ENCODE peak calls at places on chromosomes 11 and 22, in four cellular contexts. T is endothelial cell, H is HL-60, W is brain microvascular endothelial cell. N is an unnamed sample.

GRCh38 chr11:120778692-120779490 is 245.0 kb upstream of the TBCEL start:
- DNase-seq in T (no peak), H (no peak), W (no peak), N (no peak)

GRCh38 chr11:8531312-8531711 is 62.7 kb downstream of the STK33 start:
- DNase-seq in T (no peak), H (no peak), W (no peak), N (no peak)

GRCh38 chr11:877565-877964 is 33.0 kb downstream of the CHID1 start:
- DNase-seq in W (no peak), H (peak), T (no peak), N (no peak)

GRCh38 chr11:36056160-36056751 is 112.4 kb downstream of the LDLRAD3 start:
- DNase-seq in T (peak), W (peak), H (peak), N (no peak)

GRCh38 chr11:9263840-9264380 is 1.2 kb downstream of the DENND5A start:
- DNase-seq in H (peak), T (no peak), W (no peak), N (no peak)

GRCh38 chr22:47090591-47091240 is 328.3 kb downstream of the TBC1D22A start:
- DNase-seq in H (no peak), T (no peak), W (peak), N (no peak)

GRCh38 chr11:66020618-66021357 is 5.5 kb downstream of the CATSPER1 start:
- DNase-seq in H (peak), T (no peak), W (peak), N (peak)

GRCh38 chr11:78645226-78646202 is 70.8 kb upstream of the NARS2 start:
- DNase-seq in H (peak), T (peak), W (peak), N (no peak)

GRCh38 chr11:9851366-9851765 is 187.5 kb downstream of the SWAP70 start:
- DNase-seq in H (no peak), T (no peak), W (no peak), N (no peak)

GRCh38 chr11:79033833-79034232 is 407.0 kb downstream of the TENM4 start:
- DNase-seq in W (no peak), H (no peak), T (no peak), N (no peak)

GRCh38 chr11:1829039-1829820 is 5.6 kb upstream of the SYT8 start:
- DNase-seq in T (no peak), H (no peak), W (peak), N (no peak)

GRCh38 chr11:61957028-61957770 is 7.0 kb downstream of the BEST1 start:
- DNase-seq in H (no peak), W (no peak), T (no peak), N (peak)

GRCh38 chr11:82229346-82229745 is 504.3 kb downstream of the FAM181B start:
- DNase-seq in T (no peak), W (peak), H (no peak), N (no peak)
- TF ChIP-seq CTCF in T (peak), W (peak), H (no peak), N (no peak)

GRCh38 chr22:26767351-26767970 is 110.1 kb downstream of the MIAT start:
- DNase-seq in T (no peak), H (no peak), W (no peak), N (no peak)

GRCh38 chr22:26768986-26769385 is 111.6 kb downstream of the MIAT start:
- DNase-seq in H (no peak), W (peak), T (no peak), N (no peak)

GRCh38 chr22:26762503-26763170 is 105.2 kb downstream of the MIAT start:
- DNase-seq in T (no peak), H (no peak), W (no peak), N (no peak)

GRCh38 chr22:26766510-26767350 is 109.3 kb downstream of the MIAT start:
- DNase-seq in H (no peak), T (no peak), W (no peak), N (no peak)

DNA sequence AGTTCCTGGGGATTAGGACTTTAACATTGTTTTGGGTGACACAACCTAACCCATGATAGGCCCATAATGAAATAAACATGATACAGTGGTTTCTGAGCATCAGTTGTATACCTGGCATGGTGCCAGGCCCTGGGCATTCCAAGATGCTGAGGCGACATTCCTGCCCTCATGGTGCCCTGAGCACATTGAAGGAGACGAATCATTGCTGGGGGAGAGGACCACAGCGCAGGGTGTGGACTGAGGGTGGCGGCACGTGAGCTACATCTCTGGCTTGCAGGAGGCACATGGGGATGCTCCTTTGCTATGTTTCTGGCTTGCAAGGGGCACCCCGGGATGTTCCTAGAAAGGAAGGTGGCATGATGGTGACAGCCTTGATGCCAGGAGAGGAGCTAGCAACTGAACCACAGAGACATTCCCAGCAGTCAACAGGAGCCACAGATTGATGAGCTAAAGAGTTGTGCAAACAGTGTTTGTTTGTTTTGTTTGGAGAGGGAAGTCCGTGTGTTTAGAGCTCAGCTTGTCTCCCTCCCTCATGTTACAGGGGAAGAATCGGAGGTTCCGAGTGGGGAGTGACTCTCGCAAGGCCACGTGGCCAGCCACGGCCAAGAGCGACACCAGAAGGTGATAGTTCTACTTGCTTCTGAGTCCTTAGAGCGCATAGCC is 106.4 kb downstream of the MIAT start:
- DNase-seq in T (no peak), W (peak), H (no peak), N (no peak)
- TF ChIP-seq CTCF in T (no peak), W (no peak), H (no peak), N (no peak)

GRCh38 chr11:90908074-90908473 is 685.2 kb upstream of the CHORDC1 start:
- DNase-seq in T (no peak), H (no peak), W (no peak), N (no peak)
- TF ChIP-seq CTCF in T (no peak), H (no peak), W (no peak), N (no peak)

GRCh38 chr11:69122642-69123431 is 32.9 kb upstream of the SMIM38 start:
- DNase-seq in T (peak), H (no peak), W (peak), N (peak)

GRCh38 chr11:69125861-69126260 is 29.9 kb upstream of the SMIM38 start:
- DNase-seq in H (no peak), T (no peak), W (no peak), N (peak)

GRCh38 chr11:69121621-69122336 is 34.0 kb upstream of the SMIM38 start:
- DNase-seq in W (no peak), H (no peak), T (no peak), N (peak)

GRCh38 chr11:69122337-69122641 is 33.4 kb upstream of the SMIM38 start:
- DNase-seq in H (no peak), T (no peak), W (no peak), N (peak)

DNA sequence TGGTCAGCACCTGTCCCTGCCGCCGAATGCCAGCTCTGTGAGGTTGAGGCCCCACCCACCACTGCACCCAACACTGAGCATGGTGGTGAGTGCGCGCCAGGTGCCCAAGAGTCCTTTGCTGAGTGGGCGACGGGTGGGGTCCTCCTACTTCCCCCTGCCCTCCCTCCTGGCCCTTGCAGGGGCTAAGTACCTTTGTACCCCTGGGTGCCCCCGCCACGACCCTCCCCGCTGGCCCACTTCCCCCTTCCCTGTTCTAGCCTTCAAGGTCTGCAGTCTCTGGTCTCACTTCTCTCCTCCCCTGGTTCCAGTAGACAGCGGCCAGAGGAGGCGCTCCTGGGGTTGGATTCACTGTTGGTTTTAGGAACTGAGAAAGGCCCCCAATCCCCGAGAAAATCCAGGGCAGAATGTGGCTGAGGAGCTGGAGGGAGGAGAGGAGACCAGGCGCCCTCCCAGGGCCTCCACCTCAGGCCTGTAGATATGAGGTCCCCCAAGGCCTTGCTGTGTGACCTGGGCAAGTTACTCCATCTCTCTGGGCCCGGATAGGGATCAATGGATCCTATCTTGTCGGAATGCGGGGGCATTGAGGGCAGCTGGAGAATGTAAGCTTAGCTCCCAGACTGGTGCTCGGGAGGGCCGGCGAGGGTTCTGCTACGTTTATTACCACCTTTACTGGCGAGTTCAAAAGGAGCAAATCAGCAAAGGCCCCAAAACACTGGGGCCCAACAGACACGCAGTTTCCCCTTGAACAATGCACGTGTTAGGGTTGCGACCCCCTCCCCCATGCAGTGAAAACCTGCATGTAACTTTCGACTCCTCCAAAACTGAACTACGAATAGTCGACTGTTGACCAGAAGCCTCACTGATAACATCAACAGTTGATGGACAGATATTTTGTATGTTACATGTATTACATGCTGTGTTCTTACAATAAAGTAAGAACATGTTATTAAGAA is 31.9 kb upstream of the SMIM38 start:
- DNase-seq in T (no peak), H (no peak), W (no peak), N (peak)
- TF ChIP-seq CTCF in T (no peak), H (no peak), W (peak), N (no peak)

GRCh38 chr11:73174495-73174791 is 32.3 kb upstream of the FCHSD2 start:
- DNase-seq in H (no peak), W (no peak), T (no peak), N (no peak)
- TF ChIP-seq CTCF in H (no peak), W (no peak), T (no peak), N (no peak)

GRCh38 chr22:30948930-30949342 is 19.6 kb downstream of the MORC2 start:
- DNase-seq in T (no peak), H (no peak), W (no peak), N (no peak)

GRCh38 chr22:30945653-30946052 is 22.9 kb downstream of the MORC2 start:
- DNase-seq in T (no peak), W (no peak), H (no peak), N (no peak)

GRCh38 chr22:30946354-30946753 is 22.2 kb downstream of the MORC2 start:
- DNase-seq in W (no peak), H (no peak), T (no peak), N (no peak)

GRCh38 chr22:30947821-30948454 is 20.6 kb downstream of the MORC2 start:
- DNase-seq in W (peak), H (no peak), T (no peak), N (no peak)

DNA sequence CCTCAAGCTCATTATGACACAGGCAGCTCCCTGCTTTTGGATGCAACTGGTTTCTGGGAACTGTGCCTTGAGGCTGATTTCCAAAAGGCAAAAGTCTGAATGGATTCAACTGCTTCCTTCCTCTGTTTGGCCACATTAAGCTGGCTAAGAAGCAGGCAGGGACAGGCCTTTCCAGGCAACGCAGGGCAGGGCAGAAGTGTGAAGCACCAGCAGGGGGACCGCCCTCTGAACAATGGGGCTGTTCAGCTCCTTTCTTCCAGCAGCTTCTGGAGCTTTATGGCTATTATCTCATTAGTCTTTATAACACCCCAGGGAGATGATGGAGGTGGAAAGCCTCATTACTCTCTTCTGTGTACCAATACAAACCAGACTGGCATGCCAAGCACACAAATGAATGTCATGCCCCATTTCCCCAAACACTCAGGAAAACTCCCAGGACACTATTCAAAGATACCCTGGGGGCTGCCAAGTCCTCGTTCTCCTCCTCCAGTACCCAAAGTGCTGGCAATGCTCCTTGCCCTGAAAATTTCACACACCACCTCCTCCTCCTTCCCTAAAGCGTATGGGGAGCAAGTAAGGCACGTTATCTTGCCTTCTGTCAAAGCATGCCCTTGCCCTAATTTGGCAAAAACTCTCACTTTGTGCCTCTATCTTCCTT is 21.3 kb downstream of the MORC2 start:
- DNase-seq in W (no peak), T (peak), H (no peak), N (no peak)
- TF ChIP-seq CTCF in W (no peak), T (no peak), H (no peak), N (no peak)

DNA sequence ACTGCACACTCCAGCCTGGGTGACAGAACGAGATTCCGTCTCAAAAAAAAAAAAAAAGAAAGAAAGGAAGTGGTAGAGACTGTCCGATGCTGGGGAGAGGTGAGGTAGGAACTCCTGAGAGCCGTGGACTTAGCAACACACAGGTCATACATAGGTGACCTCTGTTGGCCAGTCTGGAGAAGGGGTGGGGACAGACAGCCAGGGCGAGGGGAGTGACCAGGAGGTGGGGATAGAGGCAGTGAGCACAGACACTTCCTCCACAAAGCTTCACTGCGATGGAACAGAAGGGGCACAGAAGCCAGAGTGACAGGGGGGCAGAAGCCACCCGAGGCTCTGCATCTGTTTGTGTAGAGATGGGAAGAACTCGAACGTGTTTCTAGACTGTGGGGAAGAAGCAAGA is 47.1 kb downstream of the MYH9 start:
- DNase-seq in W (no peak), H (no peak), T (no peak), N (no peak)
- TF ChIP-seq CTCF in W (peak), H (no peak), T (no peak), N (no peak)

GRCh38 chr11:108643974-108644373 is 20.9 kb upstream of the DDX10 start:
- DNase-seq in H (no peak), T (no peak), W (no peak), N (no peak)

GRCh38 chr11:108647387-108647700 is 17.5 kb upstream of the DDX10 start:
- DNase-seq in W (no peak), T (no peak), H (no peak), N (no peak)

GRCh38 chr11:108645956-108646355 is 18.9 kb upstream of the DDX10 start:
- DNase-seq in H (no peak), T (no peak), W (no peak), N (no peak)

GRCh38 chr11:108647701-108648527 is 17.0 kb upstream of the DDX10 start:
- DNase-seq in W (peak), H (peak), T (peak), N (no peak)

GRCh38 chr11:108648528-108648885 is 16.4 kb upstream of the DDX10 start:
- DNase-seq in H (no peak), T (no peak), W (no peak), N (no peak)
- TF ChIP-seq CTCF in H (no peak), T (no peak), W (no peak), N (peak)

DNA sequence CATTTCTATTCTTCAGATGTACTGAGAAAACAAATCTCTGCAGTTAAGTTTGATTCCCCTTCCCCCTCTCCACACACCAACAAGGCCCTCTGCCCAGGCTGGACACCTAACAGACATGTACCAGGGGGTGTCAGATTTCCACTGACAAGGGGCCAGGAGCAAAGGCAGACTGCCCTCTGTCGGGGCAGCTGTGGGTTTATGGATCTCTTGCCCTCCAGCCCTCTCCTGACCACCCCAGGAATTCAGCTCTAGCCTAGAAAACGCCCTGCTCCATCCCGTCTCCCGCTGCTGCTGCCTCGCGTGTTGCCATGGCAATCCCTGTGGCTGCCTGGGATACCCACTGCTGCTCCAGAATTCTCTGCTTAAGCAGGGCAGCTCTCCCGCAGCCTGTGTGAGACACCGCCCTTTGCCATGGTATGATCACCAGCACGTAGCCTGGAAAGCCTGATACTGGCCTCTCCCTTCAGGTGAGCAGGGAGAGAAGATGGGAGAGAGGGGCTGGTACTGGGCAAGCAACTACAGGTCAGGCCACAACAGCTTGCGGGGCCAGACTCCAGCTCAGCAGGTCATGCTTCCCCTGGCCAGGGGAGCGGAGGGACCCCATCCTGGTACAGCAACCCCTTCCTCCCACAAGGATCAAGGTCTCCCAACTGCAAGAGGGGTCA is 41.6 kb downstream of the BUD13 start:
- DNase-seq in H (no peak), W (no peak), T (peak), N (no peak)
- TF ChIP-seq CTCF in H (no peak), W (peak), T (no peak), N (no peak)

N was measured in CD14-positive monocyte.